ENCODE peak calls at places on chromosomes 13 and 19, in seven cellular contexts. T is activated CD4-positive, alpha-beta T cell treated with anti-CD3 and anti-CD28 coated beads for 48 hours; V is astrocyte of the hippocampus; U is kidney epithelial cell; M is dermis microvascular lymphatic vessel endothelial cell; Z is progenitor cell of endocrine pancreas; L is GM23338. W is an unnamed sample.

GRCh38 chr13:51396352-51396751 is 56.5 kb downstream of the INTS6 start:
- DNase-seq in V (no peak), M (no peak), T (no peak), Z (no peak), U (no peak), L (no peak), W (no peak)

GRCh38 chr19:28154077-28154476 is 1058.9 kb downstream of the UQCRFS1 start:
- DNase-seq in T (no peak), M (no peak), U (no peak), Z (no peak), V (no peak), L (no peak), W (no peak)

GRCh38 chr13:94607939-94608338 is 6.3 kb downstream of the GPR180 start:
- DNase-seq in U (no peak), M (no peak), T (no peak), Z (no peak), V (no peak), L (no peak), W (no peak)

GRCh38 chr19:17946965-17947784 is 14.4 kb downstream of the CCDC124 start:
- DNase-seq in Z (no peak), U (no peak), V (no peak), T (no peak), M (no peak), L (peak), W (no peak)

GRCh38 chr19:56348289-56348877 is 33.7 kb upstream of the ZSCAN5A start:
- DNase-seq in U (no peak), V (no peak), T (peak), L (peak), M (peak), Z (no peak), W (no peak)

GRCh38 chr13:109331898-109332297 is 454.5 kb downstream of the IRS2 start:
- DNase-seq in L (peak), U (peak), V (no peak), M (no peak), T (no peak), Z (no peak), W (no peak)

GRCh38 chr19:3509566-3509989 is 3.5 kb downstream of the FZR1 start:
- DNase-seq in U (no peak), V (peak), T (peak), Z (no peak), L (no peak), M (peak), W (no peak)

GRCh38 chr13:43074824-43075510 is 51.6 kb downstream of the DNAJC15 start:
- DNase-seq in M (no peak), L (no peak), T (no peak), U (no peak), V (no peak), Z (no peak), W (no peak)

GRCh38 chr19:1279782-1280341 is 4.5 kb downstream of the FAM174C start:
- DNase-seq in Z (peak), U (no peak), M (peak), L (peak), V (peak), T (peak), W (peak)

GRCh38 chr19:23882493-23882892 is 32.2 kb upstream of the ZNF726 start:
- DNase-seq in T (no peak), Z (no peak), M (no peak), U (no peak), V (no peak), L (no peak), W (no peak)

GRCh38 chr19:5050016-5050656 is 81.2 kb downstream of the KDM4B start:
- DNase-seq in T (no peak), V (no peak), L (no peak), M (no peak), U (no peak), Z (no peak), W (no peak)

GRCh38 chr13:110944121-110944967 is 29.5 kb upstream of the ANKRD10 start:
- DNase-seq in M (peak), V (peak), Z (no peak), T (peak), L (peak), U (peak), W (no peak)

GRCh38 chr13:98349731-98350305 is 172.7 kb upstream of the RNF113B start:
- DNase-seq in T (no peak), M (peak), V (no peak), Z (no peak), U (no peak), L (peak), W (no peak)

GRCh38 chr13:48859168-48860105 is 116.3 kb upstream of the FNDC3A start:
- DNase-seq in L (peak), V (no peak), M (no peak), U (no peak), Z (no peak), T (no peak), W (no peak)

GRCh38 chr19:8640402-8641004 is 10.1 kb downstream of the NFILZ start:
- DNase-seq in T (no peak), U (no peak), M (no peak), L (no peak), V (no peak), Z (no peak), W (no peak)

GRCh38 chr19:41039806-41040205 is 48.4 kb upstream of the CYP2A13 start:
- DNase-seq in Z (no peak), V (no peak), L (no peak), U (no peak), T (no peak), M (no peak), W (no peak)

GRCh38 chr13:20579193-20579592 is 12.2 kb downstream of the IFT88 start:
- DNase-seq in L (no peak), T (no peak), U (no peak), V (no peak), M (no peak), Z (no peak), W (no peak)

GRCh38 chr19:1775951-1776605 is 22.8 kb downstream of the ONECUT3 start:
- DNase-seq in T (no peak), Z (no peak), V (no peak), U (no peak), M (no peak), L (no peak), W (no peak)

GRCh38 chr19:18610556-18611326 is 1.9 kb upstream of the TMEM59L start:
- DNase-seq in Z (no peak), V (peak), M (no peak), U (no peak), L (peak), T (no peak), W (no peak)

GRCh38 chr13:111279253-111279652 is 41.2 kb upstream of the TEX29 start:
- DNase-seq in Z (no peak), V (no peak), T (no peak), M (no peak), L (no peak), U (no peak), W (no peak)

GRCh38 chr19:19214892-19215291 is 3.1 kb downstream of the NCAN start:
- DNase-seq in M (peak), U (no peak), T (peak), V (peak), L (peak), Z (peak), W (no peak)

GRCh38 chr13:51502206-51502651 is 49.4 kb upstream of the INTS6 start:
- DNase-seq in U (no peak), L (no peak), M (no peak), Z (no peak), V (no peak), T (peak), W (no peak)

GRCh38 chr13:100029930-100030329 is 48.3 kb downstream of the ZIC2 start:
- DNase-seq in U (no peak), L (no peak), M (no peak), T (no peak), V (no peak), Z (no peak), W (no peak)

W was measured in dorsolateral prefrontal cortex.